ENCODE peak calls at places on chromosomes 5 and 9, in eight cellular contexts. One of them, this sample, is unnamed.
A peak's percentile ranks its signal among the peaks of the same experiment; 100 is the strongest.

GRCh38 chr5:158773151-158773550 is 326.6 kb downstream of the EBF1 start:
- DNase-seq in brain microvascular endothelial cell: no peak
- DNase-seq in mammary epithelial cell: no peak
- DNase-seq in GM06990: no peak
- DNase-seq in neural progenitor cell: no peak
- DNase-seq in SJSA1: no peak
- DNase-seq in astrocyte: no peak
- DNase-seq in left ventricle myocardium inferior: no peak
- DNase-seq in this sample: no peak

GRCh38 chr9:112033237-112034215 is 136.9 kb downstream of the UGCG start:
- DNase-seq in neural progenitor cell: no peak
- DNase-seq in SJSA1: no peak
- DNase-seq in brain microvascular endothelial cell: no peak
- DNase-seq in GM06990: no peak
- DNase-seq in left ventricle myocardium inferior: no peak
- DNase-seq in mammary epithelial cell: no peak
- DNase-seq in astrocyte: no peak
- DNase-seq in this sample: no peak

GRCh38 chr9:16679327-16679821 is 191.1 kb downstream of the BNC2 start:
- DNase-seq in brain microvascular endothelial cell: peak; percentile 27
- DNase-seq in astrocyte: peak; percentile 67
- DNase-seq in mammary epithelial cell: no peak
- DNase-seq in GM06990: no peak
- DNase-seq in SJSA1: no peak
- DNase-seq in neural progenitor cell: no peak
- DNase-seq in left ventricle myocardium inferior: no peak
- DNase-seq in this sample: no peak

GRCh38 chr9:87880116-87880515 is 2.6 kb upstream of the SPATA31E1 start:
- DNase-seq in SJSA1: no peak
- DNase-seq in left ventricle myocardium inferior: no peak
- DNase-seq in astrocyte: peak; percentile 39
- DNase-seq in mammary epithelial cell: no peak
- DNase-seq in GM06990: no peak
- DNase-seq in neural progenitor cell: no peak
- DNase-seq in brain microvascular endothelial cell: no peak
- DNase-seq in this sample: no peak

GRCh38 chr5:122780296-122780695 is 5.4 kb downstream of the SNX2 start:
- DNase-seq in astrocyte: no peak
- DNase-seq in brain microvascular endothelial cell: no peak
- DNase-seq in mammary epithelial cell: no peak
- DNase-seq in GM06990: no peak
- DNase-seq in left ventricle myocardium inferior: no peak
- DNase-seq in neural progenitor cell: no peak
- DNase-seq in SJSA1: no peak
- DNase-seq in this sample: no peak

GRCh38 chr5:178555771-178556211 is 34.4 kb downstream of the COL23A1 start:
- DNase-seq in SJSA1: no peak
- DNase-seq in neural progenitor cell: peak; percentile 65
- DNase-seq in brain microvascular endothelial cell: no peak
- DNase-seq in mammary epithelial cell: no peak
- DNase-seq in GM06990: no peak
- DNase-seq in astrocyte: no peak
- DNase-seq in left ventricle myocardium inferior: no peak
- DNase-seq in this sample: no peak

GRCh38 chr9:83959061-83959460 is 21.0 kb downstream of the HNRNPK start:
- DNase-seq in brain microvascular endothelial cell: peak; percentile 44
- DNase-seq in mammary epithelial cell: no peak
- DNase-seq in GM06990: no peak
- DNase-seq in SJSA1: peak; percentile 63
- DNase-seq in neural progenitor cell: no peak
- DNase-seq in astrocyte: peak; percentile 80
- DNase-seq in left ventricle myocardium inferior: no peak
- DNase-seq in this sample: peak; percentile 69

GRCh38 chr5:88235828-88236227 is 32.8 kb downstream of the TMEM161B start:
- DNase-seq in GM06990: no peak
- DNase-seq in brain microvascular endothelial cell: no peak
- DNase-seq in neural progenitor cell: no peak
- DNase-seq in astrocyte: no peak
- DNase-seq in left ventricle myocardium inferior: no peak
- DNase-seq in SJSA1: no peak
- DNase-seq in mammary epithelial cell: no peak
- DNase-seq in this sample: no peak

GRCh38 chr9:121783523-121784507 is 132.4 kb downstream of the DAB2IP start:
- DNase-seq in GM06990: no peak
- DNase-seq in left ventricle myocardium inferior: no peak
- DNase-seq in neural progenitor cell: peak; percentile 83
- DNase-seq in SJSA1: no peak
- DNase-seq in brain microvascular endothelial cell: no peak
- DNase-seq in mammary epithelial cell: no peak
- DNase-seq in astrocyte: no peak
- DNase-seq in this sample: no peak

GRCh38 chr9:99169086-99169485 is 52.7 kb downstream of the ALG2 start:
- DNase-seq in mammary epithelial cell: no peak
- DNase-seq in astrocyte: no peak
- DNase-seq in GM06990: no peak
- DNase-seq in left ventricle myocardium inferior: no peak
- DNase-seq in SJSA1: no peak
- DNase-seq in brain microvascular endothelial cell: no peak
- DNase-seq in neural progenitor cell: no peak
- DNase-seq in this sample: no peak

GRCh38 chr9:108813951-108814601 is 41.7 kb downstream of the ACTL7B start:
- DNase-seq in left ventricle myocardium inferior: no peak
- DNase-seq in brain microvascular endothelial cell: peak; percentile 53
- DNase-seq in astrocyte: peak; percentile 26
- DNase-seq in mammary epithelial cell: peak; percentile 71
- DNase-seq in SJSA1: peak; percentile 27
- DNase-seq in GM06990: no peak
- DNase-seq in neural progenitor cell: peak; percentile 35
- DNase-seq in this sample: peak; percentile 44

GRCh38 chr5:14503017-14503680 is 78.4 kb upstream of the OTULINL start:
- DNase-seq in SJSA1: no peak
- DNase-seq in mammary epithelial cell: no peak
- DNase-seq in neural progenitor cell: no peak
- DNase-seq in astrocyte: no peak
- DNase-seq in GM06990: no peak
- DNase-seq in brain microvascular endothelial cell: no peak
- DNase-seq in left ventricle myocardium inferior: peak; percentile 47
- DNase-seq in this sample: no peak

GRCh38 chr9:34684145-34684544 is 6.9 kb downstream of the CCL19 start:
- DNase-seq in left ventricle myocardium inferior: no peak
- DNase-seq in mammary epithelial cell: no peak
- DNase-seq in neural progenitor cell: no peak
- DNase-seq in brain microvascular endothelial cell: no peak
- DNase-seq in astrocyte: no peak
- DNase-seq in GM06990: no peak
- DNase-seq in SJSA1: no peak
- DNase-seq in this sample: no peak

GRCh38 chr5:40354171-40354570 is 325.5 kb upstream of the PTGER4 start:
- DNase-seq in GM06990: no peak
- DNase-seq in astrocyte: no peak
- DNase-seq in brain microvascular endothelial cell: no peak
- DNase-seq in left ventricle myocardium inferior: no peak
- DNase-seq in SJSA1: no peak
- DNase-seq in neural progenitor cell: no peak
- DNase-seq in mammary epithelial cell: no peak
- DNase-seq in this sample: no peak

GRCh38 chr9:106419737-106420136 is 443.2 kb upstream of the ZNF462 start:
- DNase-seq in astrocyte: peak; percentile 16
- DNase-seq in mammary epithelial cell: no peak
- DNase-seq in SJSA1: peak; percentile 22
- DNase-seq in left ventricle myocardium inferior: no peak
- DNase-seq in brain microvascular endothelial cell: no peak
- DNase-seq in neural progenitor cell: no peak
- DNase-seq in GM06990: no peak
- DNase-seq in this sample: no peak

GRCh38 chr5:20286512-20286911 is 298.5 kb upstream of the CDH18 start:
- DNase-seq in mammary epithelial cell: peak; percentile 94
- DNase-seq in GM06990: no peak
- DNase-seq in left ventricle myocardium inferior: no peak
- DNase-seq in astrocyte: peak; percentile 66
- DNase-seq in neural progenitor cell: no peak
- DNase-seq in brain microvascular endothelial cell: no peak
- DNase-seq in SJSA1: no peak
- DNase-seq in this sample: no peak

GRCh38 chr9:130635306-130635705 is 29.1 kb upstream of the PRDM12 start:
- DNase-seq in GM06990: no peak
- DNase-seq in SJSA1: no peak
- DNase-seq in astrocyte: no peak
- DNase-seq in neural progenitor cell: no peak
- DNase-seq in mammary epithelial cell: no peak
- DNase-seq in left ventricle myocardium inferior: no peak
- DNase-seq in brain microvascular endothelial cell: no peak
- DNase-seq in this sample: no peak
- H3K36me3 ChIP-seq in GM06990: peaks cover 28% of the 10 kb centered on the region
- H3K36me3 ChIP-seq in SJSA1: peaks cover 70% of the 10 kb centered on the region
- H3K36me3 ChIP-seq in astrocyte: peaks cover 11% of the 10 kb centered on the region
- H3K36me3 ChIP-seq in neural progenitor cell: no peaks in the 10 kb centered on the region
- H3K36me3 ChIP-seq in mammary epithelial cell: peaks cover 8% of the 10 kb centered on the region
- H3K36me3 ChIP-seq in left ventricle myocardium inferior: peaks cover 79% of the 10 kb centered on the region
- H3K36me3 ChIP-seq in brain microvascular endothelial cell: peaks cover 50% of the 10 kb centered on the region
- H3K36me3 ChIP-seq in this sample: peaks cover 69% of the 10 kb centered on the region

DNA sequence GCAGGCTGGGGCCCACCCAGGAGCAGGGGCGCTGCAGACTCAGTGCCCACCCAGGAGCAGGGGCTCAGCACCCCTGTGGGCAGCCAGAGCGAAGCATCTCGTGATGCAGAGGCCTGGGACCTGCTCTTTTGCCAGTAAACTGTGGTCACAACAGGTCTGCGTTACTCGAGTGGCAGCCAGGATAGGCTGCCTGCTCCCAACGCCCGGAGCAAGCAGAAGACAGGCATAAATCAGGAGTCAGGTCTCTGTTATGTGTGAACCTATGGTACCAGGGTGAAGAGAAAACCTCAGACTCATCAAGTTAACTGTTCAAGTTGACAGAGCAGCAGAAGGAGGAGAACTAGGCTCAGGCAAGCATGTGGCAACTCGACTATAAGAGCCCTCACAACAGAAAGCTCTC is 71.9 kb downstream of the GOLPH3 start:
- DNase-seq in brain microvascular endothelial cell: no peak
- DNase-seq in neural progenitor cell: no peak
- DNase-seq in astrocyte: no peak
- DNase-seq in left ventricle myocardium inferior: no peak
- DNase-seq in SJSA1: no peak
- DNase-seq in GM06990: no peak
- DNase-seq in mammary epithelial cell: no peak
- DNase-seq in this sample: no peak
- H3K36me3 ChIP-seq in brain microvascular endothelial cell: peaks cover 52% of the 10 kb centered on the region
- H3K36me3 ChIP-seq in neural progenitor cell: peaks cover 20% of the 10 kb centered on the region
- H3K36me3 ChIP-seq in astrocyte: peaks cover 58% of the 10 kb centered on the region
- H3K36me3 ChIP-seq in left ventricle myocardium inferior: peaks cover 65% of the 10 kb centered on the region
- H3K36me3 ChIP-seq in SJSA1: no peaks in the 10 kb centered on the region
- H3K36me3 ChIP-seq in GM06990: peaks cover 22% of the 10 kb centered on the region
- H3K36me3 ChIP-seq in mammary epithelial cell: peaks cover 16% of the 10 kb centered on the region
- H3K36me3 ChIP-seq in this sample: no peaks in the 10 kb centered on the region

GRCh38 chr5:2660305-2660704 is 91.2 kb downstream of the IRX2 start:
- DNase-seq in SJSA1: no peak
- DNase-seq in brain microvascular endothelial cell: no peak
- DNase-seq in GM06990: no peak
- DNase-seq in left ventricle myocardium inferior: no peak
- DNase-seq in neural progenitor cell: peak; percentile 40
- DNase-seq in astrocyte: no peak
- DNase-seq in mammary epithelial cell: no peak
- DNase-seq in this sample: no peak

GRCh38 chr5:2666081-2666480 is 85.4 kb downstream of the IRX2 start:
- DNase-seq in mammary epithelial cell: no peak
- DNase-seq in neural progenitor cell: peak; percentile 59
- DNase-seq in left ventricle myocardium inferior: no peak
- DNase-seq in GM06990: no peak
- DNase-seq in astrocyte: no peak
- DNase-seq in brain microvascular endothelial cell: no peak
- DNase-seq in SJSA1: no peak
- DNase-seq in this sample: no peak

GRCh38 chr5:2659071-2659470 is 92.4 kb downstream of the IRX2 start:
- DNase-seq in SJSA1: no peak
- DNase-seq in brain microvascular endothelial cell: no peak
- DNase-seq in neural progenitor cell: no peak
- DNase-seq in left ventricle myocardium inferior: no peak
- DNase-seq in GM06990: no peak
- DNase-seq in astrocyte: peak; percentile 29
- DNase-seq in mammary epithelial cell: no peak
- DNase-seq in this sample: no peak

GRCh38 chr5:2658421-2658820 is 93.1 kb downstream of the IRX2 start:
- DNase-seq in mammary epithelial cell: peak; percentile 45
- DNase-seq in astrocyte: peak; percentile 95
- DNase-seq in GM06990: no peak
- DNase-seq in brain microvascular endothelial cell: no peak
- DNase-seq in neural progenitor cell: no peak
- DNase-seq in SJSA1: no peak
- DNase-seq in left ventricle myocardium inferior: no peak
- DNase-seq in this sample: no peak

GRCh38 chr5:2663489-2663888 is 88.0 kb downstream of the IRX2 start:
- DNase-seq in SJSA1: no peak
- DNase-seq in GM06990: no peak
- DNase-seq in astrocyte: no peak
- DNase-seq in neural progenitor cell: no peak
- DNase-seq in brain microvascular endothelial cell: no peak
- DNase-seq in left ventricle myocardium inferior: no peak
- DNase-seq in mammary epithelial cell: no peak
- DNase-seq in this sample: no peak
- H3K36me3 ChIP-seq in SJSA1: no peaks in the 10 kb centered on the region
- H3K36me3 ChIP-seq in GM06990: no peaks in the 10 kb centered on the region
- H3K36me3 ChIP-seq in astrocyte: no peaks in the 10 kb centered on the region
- H3K36me3 ChIP-seq in neural progenitor cell: no peaks in the 10 kb centered on the region
- H3K36me3 ChIP-seq in brain microvascular endothelial cell: no peaks in the 10 kb centered on the region
- H3K36me3 ChIP-seq in left ventricle myocardium inferior: no peaks in the 10 kb centered on the region
- H3K36me3 ChIP-seq in mammary epithelial cell: no peaks in the 10 kb centered on the region
- H3K36me3 ChIP-seq in this sample: no peaks in the 10 kb centered on the region

GRCh38 chr5:151127926-151128325 is 29.7 kb downstream of the ANXA6 start:
- DNase-seq in astrocyte: no peak
- DNase-seq in SJSA1: no peak
- DNase-seq in GM06990: no peak
- DNase-seq in left ventricle myocardium inferior: no peak
- DNase-seq in neural progenitor cell: no peak
- DNase-seq in mammary epithelial cell: no peak
- DNase-seq in brain microvascular endothelial cell: no peak
- DNase-seq in this sample: peak; percentile 52
- H3K36me3 ChIP-seq in astrocyte: peaks cover 79% of the 10 kb centered on the region
- H3K36me3 ChIP-seq in SJSA1: peaks cover 100% of the 10 kb centered on the region
- H3K36me3 ChIP-seq in GM06990: peaks cover 66% of the 10 kb centered on the region
- H3K36me3 ChIP-seq in left ventricle myocardium inferior: peaks cover 92% of the 10 kb centered on the region
- H3K36me3 ChIP-seq in neural progenitor cell: no peaks in the 10 kb centered on the region
- H3K36me3 ChIP-seq in mammary epithelial cell: no peaks in the 10 kb centered on the region
- H3K36me3 ChIP-seq in brain microvascular endothelial cell: peaks cover 92% of the 10 kb centered on the region
- H3K36me3 ChIP-seq in this sample: peaks cover 90% of the 10 kb centered on the region

DNA sequence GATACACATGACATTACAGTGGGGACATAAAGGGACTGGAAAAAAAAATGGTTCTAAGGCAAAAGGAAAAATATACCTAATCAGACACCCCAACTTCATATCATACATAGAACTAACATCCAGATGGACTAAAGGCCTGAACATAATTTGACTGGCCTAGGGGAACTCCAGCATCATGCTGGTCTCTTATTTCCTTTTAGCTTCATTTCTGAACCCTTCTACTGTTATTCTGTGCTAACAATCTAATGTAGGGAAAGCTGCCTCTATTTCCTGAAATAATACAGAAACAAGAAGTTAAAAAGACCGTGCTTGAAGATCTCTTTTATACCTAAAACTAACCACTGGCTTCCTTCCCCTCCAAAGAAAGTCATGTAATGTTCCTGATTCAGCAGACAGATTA is 36.8 kb downstream of the LPAR1 start:
- DNase-seq in GM06990: no peak
- DNase-seq in neural progenitor cell: no peak
- DNase-seq in SJSA1: no peak
- DNase-seq in astrocyte: no peak
- DNase-seq in mammary epithelial cell: no peak
- DNase-seq in brain microvascular endothelial cell: no peak
- DNase-seq in left ventricle myocardium inferior: no peak
- DNase-seq in this sample: no peak
- H3K36me3 ChIP-seq in GM06990: no peaks in the 10 kb centered on the region
- H3K36me3 ChIP-seq in neural progenitor cell: no peaks in the 10 kb centered on the region
- H3K36me3 ChIP-seq in SJSA1: no peaks in the 10 kb centered on the region
- H3K36me3 ChIP-seq in astrocyte: no peaks in the 10 kb centered on the region
- H3K36me3 ChIP-seq in mammary epithelial cell: no peaks in the 10 kb centered on the region
- H3K36me3 ChIP-seq in brain microvascular endothelial cell: no peaks in the 10 kb centered on the region
- H3K36me3 ChIP-seq in left ventricle myocardium inferior: no peaks in the 10 kb centered on the region
- H3K36me3 ChIP-seq in this sample: no peaks in the 10 kb centered on the region